ENCODE peak calls at places on chromosomes 7 and 10, in nine cellular contexts. K is BJ, L is astrocyte of the cerebellum, P is EL, G is AG10803, V is T-cell, A is GM20000, B is RWPE1, N is NCI-H2029. E is an unnamed sample.

GRCh38 chr10:17062493-17063487 is 66.8 kb downstream of the CUBN start:
- DNase-seq in K (peak; percentile 73), L (peak; percentile 77), P (peak; percentile 95), G (peak; percentile 89), V (no peak), A (no peak), B (peak; percentile 81), N (no peak), E (peak; percentile 85)

GRCh38 chr10:58264780-58265179 is 2.9 kb downstream of the IPMK start:
- DNase-seq in K (no peak), L (no peak), P (no peak), G (no peak), V (no peak), A (no peak), B (no peak), N (no peak), E (no peak)

GRCh38 chr10:69961864-69962745 is 90.5 kb upstream of the MACROH2A2 start:
- DNase-seq in K (no peak), L (no peak), P (no peak), G (no peak), V (no peak), A (no peak), B (no peak), N (no peak), E (no peak)

GRCh38 chr10:73053275-73053674 is 43.4 kb downstream of the P4HA1 start:
- DNase-seq in K (no peak), L (no peak), P (no peak), G (no peak), V (no peak), A (no peak), B (no peak), N (no peak), E (no peak)

GRCh38 chr7:95440394-95441038 is 5.7 kb upstream of the PON2 start:
- DNase-seq in K (no peak), L (no peak), P (no peak), G (no peak), V (no peak), A (no peak), B (no peak), N (no peak), E (no peak)

GRCh38 chr7:4707134-4707651 is 25.1 kb downstream of the FOXK1 start:
- DNase-seq in K (no peak), L (no peak), P (no peak), G (no peak), V (no peak), A (no peak), B (no peak), N (no peak), E (no peak)

GRCh38 chr10:27695704-27696103 is 49.9 kb downstream of the MKX start:
- DNase-seq in K (no peak), L (no peak), P (peak; percentile 54), G (peak; percentile 22), V (no peak), A (no peak), B (no peak), N (no peak), E (no peak)

GRCh38 chr10:109981641-109982040 is 26.1 kb upstream of the ADD3 start:
- DNase-seq in K (no peak), L (peak; percentile 82), P (no peak), G (peak; percentile 71), V (no peak), A (no peak), B (no peak), N (no peak), E (no peak)

GRCh38 chr7:108973075-108973474 is 403.4 kb downstream of the DNAJB9 start:
- DNase-seq in K (no peak), L (no peak), P (no peak), G (no peak), V (no peak), A (no peak), B (no peak), N (no peak), E (no peak)

GRCh38 chr10:96995851-96996250 is 163.8 kb downstream of the LCOR start:
- DNase-seq in K (no peak), L (peak; percentile 13), P (peak; percentile 67), G (peak; percentile 48), V (no peak), A (no peak), B (no peak), N (no peak), E (no peak)

GRCh38 chr7:79933144-79933543 is 201.5 kb upstream of the GNAI1 start:
- DNase-seq in K (no peak), L (no peak), P (peak; percentile 17), G (peak; percentile 73), V (no peak), A (no peak), B (no peak), N (no peak), E (peak; percentile 61)

GRCh38 chr7:76315372-76315771 is 12.9 kb downstream of the HSPB1 start:
- DNase-seq in K (no peak), L (no peak), P (no peak), G (no peak), V (no peak), A (no peak), B (no peak), N (no peak), E (no peak)

GRCh38 chr7:38546763-38547162 is 84.4 kb downstream of the AMPH start:
- DNase-seq in K (no peak), L (no peak), P (no peak), G (no peak), V (no peak), A (no peak), B (no peak), N (no peak), E (no peak)

GRCh38 chr10:69880301-69881081 is 78.8 kb downstream of the COL13A1 start:
- DNase-seq in K (no peak), L (no peak), P (no peak), G (no peak), V (no peak), A (no peak), B (no peak), N (no peak), E (no peak)

GRCh38 chr10:132397671-132398565 is 918 bp downstream of the PWWP2B start:
- DNase-seq in K (no peak), L (no peak), P (peak; percentile 59), G (peak; percentile 56), V (peak; percentile 35), A (no peak), B (no peak), N (no peak), E (no peak)

GRCh38 chr7:142587578-142588191 is 161.6 kb upstream of the PRSS1 start:
- DNase-seq in K (no peak), L (peak; percentile 31), P (peak; percentile 79), G (peak; percentile 81), V (no peak), A (peak; percentile 77), B (peak; percentile 54), N (no peak), E (no peak)